ENCODE peak calls at places on chromosomes 11 and 22, in nine cellular contexts. One of them, this sample, is unnamed.

GRCh38 chr22:37503183-37503683 is 16.0 kb downstream of the CARD10 start:
- DNase-seq in PC-9: no peak
- DNase-seq in fibroblast of mammary gland: no peak
- DNase-seq in glutamatergic neuron: no peak
- DNase-seq in endothelial cell: no peak
- DNase-seq in neural progenitor cell: no peak
- DNase-seq in B cell: no peak
- DNase-seq in lower lobe of right lung: no peak
- DNase-seq in AG04450: no peak
- DNase-seq in this sample: no peak

GRCh38 chr11:19571906-19572305 is 140.7 kb upstream of the NAV2 start:
- DNase-seq in PC-9: no peak
- DNase-seq in fibroblast of mammary gland: no peak
- DNase-seq in glutamatergic neuron: no peak
- DNase-seq in endothelial cell: no peak
- DNase-seq in neural progenitor cell: no peak
- DNase-seq in B cell: no peak
- DNase-seq in lower lobe of right lung: no peak
- DNase-seq in AG04450: no peak
- DNase-seq in this sample: no peak

GRCh38 chr11:72735495-72736027 is 16.6 kb downstream of the ARAP1 start:
- DNase-seq in PC-9: peak; percentile 45
- DNase-seq in fibroblast of mammary gland: peak; percentile 80
- DNase-seq in glutamatergic neuron: no peak
- DNase-seq in endothelial cell: peak; percentile 24
- DNase-seq in neural progenitor cell: no peak
- DNase-seq in B cell: no peak
- DNase-seq in lower lobe of right lung: no peak
- DNase-seq in AG04450: no peak
- DNase-seq in this sample: no peak

GRCh38 chr11:2578006-2578933 is 121.5 kb downstream of the KCNQ1OT1 start:
- DNase-seq in PC-9: no peak
- DNase-seq in fibroblast of mammary gland: no peak
- DNase-seq in glutamatergic neuron: peak; percentile 12
- DNase-seq in endothelial cell: no peak
- DNase-seq in neural progenitor cell: no peak
- DNase-seq in B cell: no peak
- DNase-seq in lower lobe of right lung: peak; percentile 42
- DNase-seq in AG04450: no peak
- DNase-seq in this sample: peak; percentile 86

GRCh38 chr11:94134651-94135512 is 6.2 kb downstream of the PANX1 start:
- DNase-seq in PC-9: peak; percentile 24
- DNase-seq in fibroblast of mammary gland: peak; percentile 93
- DNase-seq in glutamatergic neuron: no peak
- DNase-seq in endothelial cell: no peak
- DNase-seq in neural progenitor cell: no peak
- DNase-seq in B cell: no peak
- DNase-seq in lower lobe of right lung: no peak
- DNase-seq in AG04450: peak; percentile 80
- DNase-seq in this sample: no peak

GRCh38 chr11:83537131-83537610 is 251.0 kb upstream of the CCDC90B start:
- DNase-seq in PC-9: no peak
- DNase-seq in fibroblast of mammary gland: no peak
- DNase-seq in glutamatergic neuron: no peak
- DNase-seq in endothelial cell: no peak
- DNase-seq in neural progenitor cell: no peak
- DNase-seq in B cell: no peak
- DNase-seq in lower lobe of right lung: no peak
- DNase-seq in AG04450: no peak
- DNase-seq in this sample: no peak

GRCh38 chr22:29524440-29525191 is 28.9 kb downstream of the THOC5 start:
- DNase-seq in PC-9: peak; percentile 8
- DNase-seq in fibroblast of mammary gland: peak; percentile 25
- DNase-seq in glutamatergic neuron: peak; percentile 41
- DNase-seq in endothelial cell: peak; percentile 51
- DNase-seq in neural progenitor cell: peak; percentile 59
- DNase-seq in B cell: peak; percentile 44
- DNase-seq in lower lobe of right lung: no peak
- DNase-seq in AG04450: no peak
- DNase-seq in this sample: peak; percentile 28

GRCh38 chr11:68828957-68829356 is 12.8 kb downstream of the CPT1A start:
- DNase-seq in PC-9: no peak
- DNase-seq in fibroblast of mammary gland: no peak
- DNase-seq in glutamatergic neuron: no peak
- DNase-seq in endothelial cell: no peak
- DNase-seq in neural progenitor cell: no peak
- DNase-seq in B cell: no peak
- DNase-seq in lower lobe of right lung: no peak
- DNase-seq in AG04450: no peak
- DNase-seq in this sample: no peak

GRCh38 chr11:119713361-119714040 is 15.5 kb downstream of the NECTIN1 start:
- DNase-seq in PC-9: no peak
- DNase-seq in fibroblast of mammary gland: no peak
- DNase-seq in glutamatergic neuron: no peak
- DNase-seq in endothelial cell: no peak
- DNase-seq in neural progenitor cell: no peak
- DNase-seq in B cell: no peak
- DNase-seq in lower lobe of right lung: no peak
- DNase-seq in AG04450: no peak
- DNase-seq in this sample: no peak

GRCh38 chr22:45626198-45626651 is 45.4 kb upstream of the ATXN10 start:
- DNase-seq in PC-9: peak; percentile 88
- DNase-seq in fibroblast of mammary gland: no peak
- DNase-seq in glutamatergic neuron: no peak
- DNase-seq in endothelial cell: no peak
- DNase-seq in neural progenitor cell: no peak
- DNase-seq in B cell: no peak
- DNase-seq in lower lobe of right lung: peak; percentile 60
- DNase-seq in AG04450: no peak
- DNase-seq in this sample: peak; percentile 53

GRCh38 chr11:119196833-119197483 is 9.2 kb upstream of the CBL start:
- DNase-seq in PC-9: peak; percentile 69
- DNase-seq in fibroblast of mammary gland: peak; percentile 87
- DNase-seq in glutamatergic neuron: no peak
- DNase-seq in endothelial cell: peak; percentile 77
- DNase-seq in neural progenitor cell: peak; percentile 84
- DNase-seq in B cell: peak; percentile 75
- DNase-seq in lower lobe of right lung: peak; percentile 30
- DNase-seq in AG04450: peak; percentile 78
- DNase-seq in this sample: no peak

GRCh38 chr22:36594569-36594968 is 65.6 kb upstream of the EIF3D start:
- DNase-seq in PC-9: no peak
- DNase-seq in fibroblast of mammary gland: no peak
- DNase-seq in glutamatergic neuron: no peak
- DNase-seq in endothelial cell: no peak
- DNase-seq in neural progenitor cell: no peak
- DNase-seq in B cell: no peak
- DNase-seq in lower lobe of right lung: no peak
- DNase-seq in AG04450: no peak
- DNase-seq in this sample: no peak

GRCh38 chr11:126963603-126964353 is 36.8 kb downstream of the KIRREL3 start:
- DNase-seq in PC-9: no peak
- DNase-seq in fibroblast of mammary gland: peak; percentile 31
- DNase-seq in glutamatergic neuron: no peak
- DNase-seq in endothelial cell: no peak
- DNase-seq in neural progenitor cell: no peak
- DNase-seq in B cell: no peak
- DNase-seq in lower lobe of right lung: no peak
- DNase-seq in AG04450: no peak
- DNase-seq in this sample: no peak

DNA sequence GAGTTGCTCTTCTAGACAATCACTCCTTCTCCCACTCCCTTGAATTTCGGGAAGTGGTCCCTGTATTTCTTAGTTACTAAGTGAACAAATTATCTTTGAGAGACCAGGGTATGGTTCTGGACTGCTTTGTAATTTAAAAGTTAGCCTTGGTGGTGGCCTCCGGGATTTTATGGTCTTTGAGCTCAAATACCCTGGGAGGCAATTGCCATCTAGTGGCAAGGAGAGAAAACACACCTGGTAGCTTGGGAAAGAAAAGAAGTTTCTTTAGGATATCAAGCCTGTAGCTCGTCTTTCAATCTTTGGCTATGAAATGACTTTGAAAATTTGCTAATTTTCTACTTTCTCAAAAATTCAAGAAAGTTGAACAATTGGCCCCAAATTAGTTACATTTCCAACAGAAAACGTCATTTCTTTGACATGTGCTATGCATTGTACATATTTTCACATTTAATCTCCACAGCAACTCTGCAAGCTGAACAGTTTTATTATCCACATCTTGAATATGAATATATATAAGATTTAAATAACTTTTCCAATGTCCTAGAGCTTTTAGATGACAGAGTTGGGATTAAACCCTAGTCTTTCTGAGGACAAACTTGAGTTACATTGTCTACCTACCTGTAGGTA is 39.1 kb downstream of the MMP27 start:
- DNase-seq in PC-9: peak; percentile 22
- DNase-seq in fibroblast of mammary gland: peak; percentile 52
- DNase-seq in glutamatergic neuron: no peak
- DNase-seq in endothelial cell: no peak
- DNase-seq in neural progenitor cell: peak; percentile 66
- DNase-seq in B cell: peak; percentile 35
- DNase-seq in lower lobe of right lung: no peak
- DNase-seq in AG04450: peak; percentile 13
- DNase-seq in this sample: no peak
- TF ChIP-seq CTCF in PC-9: peak; percentile 96
- TF ChIP-seq CTCF in fibroblast of mammary gland: peak; percentile 95
- TF ChIP-seq CTCF in glutamatergic neuron: peak; percentile 74
- TF ChIP-seq CTCF in endothelial cell: peak; percentile 86
- TF ChIP-seq CTCF in neural progenitor cell: peak; percentile 92
- TF ChIP-seq CTCF in B cell: peak; percentile 82
- TF ChIP-seq CTCF in lower lobe of right lung: peak; percentile 77
- TF ChIP-seq CTCF in AG04450: peak; percentile 96
- TF ChIP-seq CTCF in this sample: peak; percentile 94

GRCh38 chr22:31846161-31847115 is 92.6 kb downstream of the DEPDC5 start:
- DNase-seq in PC-9: no peak
- DNase-seq in fibroblast of mammary gland: peak; percentile 57
- DNase-seq in glutamatergic neuron: no peak
- DNase-seq in endothelial cell: no peak
- DNase-seq in neural progenitor cell: no peak
- DNase-seq in B cell: no peak
- DNase-seq in lower lobe of right lung: no peak
- DNase-seq in AG04450: peak; percentile 68
- DNase-seq in this sample: no peak
- TF ChIP-seq CTCF in PC-9: peak; percentile 45
- TF ChIP-seq CTCF in fibroblast of mammary gland: peak; percentile 38
- TF ChIP-seq CTCF in glutamatergic neuron: peak; percentile 33
- TF ChIP-seq CTCF in endothelial cell: peak; percentile 16
- TF ChIP-seq CTCF in neural progenitor cell: peak; percentile 38
- TF ChIP-seq CTCF in B cell: peak; percentile 29
- TF ChIP-seq CTCF in lower lobe of right lung: peak; percentile 21
- TF ChIP-seq CTCF in AG04450: peak; percentile 33
- TF ChIP-seq CTCF in this sample: peak; percentile 49

DNA sequence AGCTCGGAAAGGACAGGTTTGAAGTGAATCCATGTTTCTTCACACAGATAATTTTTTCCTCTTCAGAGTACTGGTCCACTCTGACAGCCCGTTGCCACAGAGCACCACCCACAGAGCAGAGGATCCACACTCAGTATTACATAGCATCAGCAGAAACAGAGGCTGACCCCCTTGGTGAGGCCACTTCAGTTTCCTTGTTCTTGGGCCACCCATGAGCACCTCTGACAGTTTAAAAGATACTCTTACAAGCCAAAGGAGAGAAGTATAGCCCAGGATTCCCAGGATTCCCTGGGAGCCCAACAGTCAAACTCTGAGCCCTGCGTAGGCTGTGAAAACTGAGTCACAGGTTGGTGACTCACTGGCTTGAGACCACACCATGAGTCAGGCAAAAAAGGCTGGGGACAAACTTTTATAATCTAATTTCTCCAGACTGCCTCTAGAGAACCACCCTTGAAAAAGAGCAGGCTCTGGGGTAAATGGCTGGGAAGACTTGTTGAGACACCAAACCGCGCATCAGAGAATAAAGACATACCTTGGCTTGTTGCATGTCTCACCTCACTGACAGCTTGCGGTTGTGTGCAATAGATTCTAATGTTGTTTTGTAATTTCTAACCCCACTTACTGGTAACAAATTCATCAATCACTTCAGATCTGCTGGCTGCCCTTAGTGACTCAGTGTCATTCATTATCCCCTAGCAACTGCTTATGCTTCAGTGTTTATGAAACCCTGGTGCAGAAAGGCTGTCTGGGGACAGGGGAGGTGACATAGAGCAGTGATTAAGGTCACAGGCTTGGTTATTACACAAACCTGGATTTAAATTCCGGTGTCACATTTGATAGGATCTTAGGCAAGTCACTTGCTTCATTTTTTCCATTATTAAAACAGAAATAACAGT is 56.9 kb upstream of the PRSS23 start:
- DNase-seq in PC-9: peak; percentile 80
- DNase-seq in fibroblast of mammary gland: peak; percentile 100
- DNase-seq in glutamatergic neuron: no peak
- DNase-seq in endothelial cell: no peak
- DNase-seq in neural progenitor cell: no peak
- DNase-seq in B cell: no peak
- DNase-seq in lower lobe of right lung: no peak
- DNase-seq in AG04450: peak; percentile 91
- DNase-seq in this sample: no peak
- TF ChIP-seq CTCF in PC-9: no peak
- TF ChIP-seq CTCF in fibroblast of mammary gland: peak; percentile 4
- TF ChIP-seq CTCF in glutamatergic neuron: no peak
- TF ChIP-seq CTCF in endothelial cell: no peak
- TF ChIP-seq CTCF in neural progenitor cell: no peak
- TF ChIP-seq CTCF in B cell: no peak
- TF ChIP-seq CTCF in lower lobe of right lung: no peak
- TF ChIP-seq CTCF in AG04450: no peak
- TF ChIP-seq CTCF in this sample: peak; percentile 23

GRCh38 chr11:123559418-123559817 is 95.0 kb downstream of the SCN3B start:
- DNase-seq in PC-9: no peak
- DNase-seq in fibroblast of mammary gland: no peak
- DNase-seq in glutamatergic neuron: no peak
- DNase-seq in endothelial cell: no peak
- DNase-seq in neural progenitor cell: peak; percentile 15
- DNase-seq in B cell: no peak
- DNase-seq in lower lobe of right lung: no peak
- DNase-seq in AG04450: no peak
- DNase-seq in this sample: no peak

GRCh38 chr11:123560001-123560400 is 94.4 kb downstream of the SCN3B start:
- DNase-seq in PC-9: no peak
- DNase-seq in fibroblast of mammary gland: peak; percentile 21
- DNase-seq in glutamatergic neuron: peak; percentile 69
- DNase-seq in endothelial cell: no peak
- DNase-seq in neural progenitor cell: peak; percentile 45
- DNase-seq in B cell: no peak
- DNase-seq in lower lobe of right lung: no peak
- DNase-seq in AG04450: peak; percentile 41
- DNase-seq in this sample: no peak

GRCh38 chr11:123562829-123563228 is 91.6 kb downstream of the SCN3B start:
- DNase-seq in PC-9: no peak
- DNase-seq in fibroblast of mammary gland: no peak
- DNase-seq in glutamatergic neuron: no peak
- DNase-seq in endothelial cell: no peak
- DNase-seq in neural progenitor cell: no peak
- DNase-seq in B cell: no peak
- DNase-seq in lower lobe of right lung: no peak
- DNase-seq in AG04450: no peak
- DNase-seq in this sample: no peak

GRCh38 chr11:123562166-123562565 is 92.3 kb downstream of the SCN3B start:
- DNase-seq in PC-9: no peak
- DNase-seq in fibroblast of mammary gland: no peak
- DNase-seq in glutamatergic neuron: no peak
- DNase-seq in endothelial cell: no peak
- DNase-seq in neural progenitor cell: no peak
- DNase-seq in B cell: no peak
- DNase-seq in lower lobe of right lung: no peak
- DNase-seq in AG04450: no peak
- DNase-seq in this sample: no peak

GRCh38 chr11:123561046-123561781 is 93.2 kb downstream of the SCN3B start:
- DNase-seq in PC-9: no peak
- DNase-seq in fibroblast of mammary gland: peak; percentile 7
- DNase-seq in glutamatergic neuron: peak; percentile 80
- DNase-seq in endothelial cell: peak; percentile 57
- DNase-seq in neural progenitor cell: peak; percentile 58
- DNase-seq in B cell: no peak
- DNase-seq in lower lobe of right lung: no peak
- DNase-seq in AG04450: no peak
- DNase-seq in this sample: no peak
- TF ChIP-seq CTCF in PC-9: no peak
- TF ChIP-seq CTCF in fibroblast of mammary gland: peak; percentile 25
- TF ChIP-seq CTCF in glutamatergic neuron: peak; percentile 35
- TF ChIP-seq CTCF in endothelial cell: no peak
- TF ChIP-seq CTCF in neural progenitor cell: peak; percentile 52
- TF ChIP-seq CTCF in B cell: no peak
- TF ChIP-seq CTCF in lower lobe of right lung: no peak
- TF ChIP-seq CTCF in AG04450: peak; percentile 45
- TF ChIP-seq CTCF in this sample: peak; percentile 25